ENCODE peak calls at places on chromosome 4, in six cellular contexts. V is mesendoderm; J is astrocyte of the spinal cord; B is GM12878; C is astrocyte of the cerebellum; P is CD8-positive, alpha-beta memory T cell. R is an unnamed sample.

GRCh38 chr4:140078366-140078765 is 75.6 kb downstream of the MAML3 start:
- DNase-seq in V (peak), J (peak), B (no peak), C (no peak), P (no peak), R (no peak)

GRCh38 chr4:39036172-39036571 is 4.0 kb upstream of the TMEM156 start:
- DNase-seq in V (no peak), J (peak), B (no peak), C (peak), P (no peak), R (peak)

GRCh38 chr4:108953941-108954340 is 191.1 kb upstream of the ETNPPL start:
- DNase-seq in V (no peak), J (no peak), B (no peak), C (no peak), P (no peak), R (no peak)

GRCh38 chr4:169219440-169219839 is 51.3 kb downstream of the SH3RF1 start:
- DNase-seq in V (no peak), J (no peak), B (no peak), C (no peak), P (no peak), R (no peak)

GRCh38 chr4:109912706-109913621 is at the start of gene EGF:
- DNase-seq in V (peak), J (peak), B (no peak), C (peak), P (no peak), R (peak)

GRCh38 chr4:109411964-109412363 is 21.7 kb upstream of the SEC24B start:
- DNase-seq in V (no peak), J (no peak), B (no peak), C (no peak), P (no peak), R (no peak)

GRCh38 chr4:72302981-72303704 is 265.9 kb downstream of the ADAMTS3 start:
- DNase-seq in V (peak), J (peak), B (no peak), C (no peak), P (peak), R (no peak)

GRCh38 chr4:21476753-21477152 is 471.8 kb downstream of the KCNIP4 start:
- DNase-seq in V (peak), J (peak), B (no peak), C (no peak), P (no peak), R (no peak)

GRCh38 chr4:3021627-3022026 is 52.7 kb downstream of the HTT-AS start:
- DNase-seq in V (no peak), J (no peak), B (no peak), C (no peak), P (no peak), R (no peak)

GRCh38 chr4:3675251-3676115 is 90.7 kb upstream of the ADRA2C start:
- DNase-seq in V (peak), J (no peak), B (no peak), C (no peak), P (no peak), R (no peak)

GRCh38 chr4:14178421-14178820 is 550.9 kb upstream of the BOD1L1 start:
- DNase-seq in V (peak), J (peak), B (peak), C (no peak), P (no peak), R (no peak)

GRCh38 chr4:161254375-161254774 is 909.4 kb downstream of the FSTL5 start:
- DNase-seq in V (peak), J (no peak), B (no peak), C (no peak), P (no peak), R (no peak)

GRCh38 chr4:151540728-151541437 is 131.9 kb downstream of the FHIP1A start:
- DNase-seq in V (no peak), J (peak), B (no peak), C (peak), P (no peak), R (peak)

GRCh38 chr4:57157611-57158137 is 47.5 kb upstream of the IGFBP7 start:
- DNase-seq in V (no peak), J (no peak), B (no peak), C (no peak), P (no peak), R (no peak)

GRCh38 chr4:86556791-86557415 is 37.2 kb upstream of the PTPN13 start:
- DNase-seq in V (peak), J (peak), B (no peak), C (no peak), P (no peak), R (no peak)

GRCh38 chr4:14910411-14910810 is 91.9 kb upstream of the CPEB2 start:
- DNase-seq in V (no peak), J (no peak), B (no peak), C (no peak), P (no peak), R (no peak)

GRCh38 chr4:6608758-6609414 is 31.6 kb upstream of the MRFAP1 start:
- DNase-seq in V (peak), J (no peak), B (no peak), C (no peak), P (peak), R (no peak)

GRCh38 chr4:160224049-160224448 is 1121.2 kb downstream of the RAPGEF2 start:
- DNase-seq in V (no peak), J (no peak), B (no peak), C (no peak), P (no peak), R (no peak)

GRCh38 chr4:3300198-3300671 is 7.4 kb downstream of the RGS12 start:
- DNase-seq in V (peak), J (no peak), B (no peak), C (no peak), P (no peak), R (no peak)

GRCh38 chr4:110898290-110898689 is 275.4 kb upstream of the PITX2 start:
- DNase-seq in V (no peak), J (no peak), B (no peak), C (no peak), P (no peak), R (no peak)

GRCh38 chr4:159674241-159674640 is 571.4 kb downstream of the RAPGEF2 start:
- DNase-seq in V (no peak), J (no peak), B (no peak), C (no peak), P (no peak), R (no peak)

GRCh38 chr4:86720508-86721068 is 126.5 kb downstream of the PTPN13 start:
- DNase-seq in V (no peak), J (peak), B (no peak), C (peak), P (no peak), R (peak)

GRCh38 chr4:74108457-74109115 is 9.6 kb upstream of the CXCL2 start:
- DNase-seq in V (no peak), J (no peak), B (no peak), C (no peak), P (no peak), R (no peak)

GRCh38 chr4:23889368-23889767 is 479 bp downstream of the PPARGC1A start:
- DNase-seq in V (no peak), J (peak), B (no peak), C (no peak), P (no peak), R (no peak)

GRCh38 chr4:23887989-23888388 is 1.9 kb downstream of the PPARGC1A start:
- DNase-seq in V (no peak), J (no peak), B (no peak), C (no peak), P (no peak), R (no peak)

GRCh38 chr4:23888421-23889319 is 1.2 kb downstream of the PPARGC1A start:
- DNase-seq in V (no peak), J (peak), B (no peak), C (no peak), P (no peak), R (no peak)

GRCh38 chr4:23885943-23886590 is 3.8 kb downstream of the PPARGC1A start:
- DNase-seq in V (no peak), J (no peak), B (no peak), C (no peak), P (no peak), R (no peak)

DNA sequence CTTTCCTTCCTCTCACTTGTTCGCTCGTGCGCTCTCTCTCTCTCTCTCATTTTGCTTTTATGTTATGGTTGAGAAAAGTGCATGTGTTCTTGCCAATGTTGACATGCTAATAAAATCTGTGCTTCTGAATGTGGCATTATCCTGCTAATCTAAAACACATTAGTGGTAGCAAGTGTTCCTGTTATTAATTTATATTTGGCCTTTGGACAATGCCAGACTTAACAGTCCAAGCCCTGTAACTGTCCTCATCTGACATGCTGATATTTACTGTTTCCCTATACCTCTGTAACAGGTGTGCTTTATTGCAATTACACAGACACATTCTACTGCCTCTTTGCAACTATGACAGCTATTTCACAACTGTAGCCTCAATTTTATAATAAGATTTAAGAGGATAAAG is 2.7 kb downstream of the PPARGC1A start:
- DNase-seq in V (no peak), J (no peak), B (no peak), C (no peak), P (no peak), R (no peak)
- H3K4me3 ChIP-seq in V (no peak), J (no peak), B (no peak), C (no peak), P (no peak), R (peak)

GRCh38 chr4:38024203-38024504 is 64.0 kb downstream of the PTTG2 start:
- DNase-seq in V (no peak), J (no peak), B (no peak), C (no peak), P (no peak), R (no peak)
- H3K4me3 ChIP-seq in V (no peak), J (no peak), B (no peak), C (no peak), P (no peak), R (no peak)

GRCh38 chr4:42676066-42676951 is 19.4 kb upstream of the ATP8A1 start:
- DNase-seq in V (no peak), J (no peak), B (no peak), C (no peak), P (no peak), R (no peak)

GRCh38 chr4:42672359-42673083 is 15.6 kb upstream of the ATP8A1 start:
- DNase-seq in V (no peak), J (no peak), B (no peak), C (no peak), P (no peak), R (no peak)

GRCh38 chr4:42673084-42673429 is 16.2 kb upstream of the ATP8A1 start:
- DNase-seq in V (no peak), J (peak), B (no peak), C (no peak), P (no peak), R (no peak)

GRCh38 chr4:42671431-42672194 is 14.7 kb upstream of the ATP8A1 start:
- DNase-seq in V (peak), J (no peak), B (no peak), C (no peak), P (peak), R (no peak)
- H3K4me3 ChIP-seq in V (no peak), J (no peak), B (no peak), C (no peak), P (peak), R (no peak)

GRCh38 chr4:98930311-98930865 is 1.5 kb upstream of the EIF4E start:
- DNase-seq in V (no peak), J (no peak), B (no peak), C (no peak), P (no peak), R (no peak)
- H3K4me3 ChIP-seq in V (no peak), J (peak), B (peak), C (peak), P (peak), R (peak)

DNA sequence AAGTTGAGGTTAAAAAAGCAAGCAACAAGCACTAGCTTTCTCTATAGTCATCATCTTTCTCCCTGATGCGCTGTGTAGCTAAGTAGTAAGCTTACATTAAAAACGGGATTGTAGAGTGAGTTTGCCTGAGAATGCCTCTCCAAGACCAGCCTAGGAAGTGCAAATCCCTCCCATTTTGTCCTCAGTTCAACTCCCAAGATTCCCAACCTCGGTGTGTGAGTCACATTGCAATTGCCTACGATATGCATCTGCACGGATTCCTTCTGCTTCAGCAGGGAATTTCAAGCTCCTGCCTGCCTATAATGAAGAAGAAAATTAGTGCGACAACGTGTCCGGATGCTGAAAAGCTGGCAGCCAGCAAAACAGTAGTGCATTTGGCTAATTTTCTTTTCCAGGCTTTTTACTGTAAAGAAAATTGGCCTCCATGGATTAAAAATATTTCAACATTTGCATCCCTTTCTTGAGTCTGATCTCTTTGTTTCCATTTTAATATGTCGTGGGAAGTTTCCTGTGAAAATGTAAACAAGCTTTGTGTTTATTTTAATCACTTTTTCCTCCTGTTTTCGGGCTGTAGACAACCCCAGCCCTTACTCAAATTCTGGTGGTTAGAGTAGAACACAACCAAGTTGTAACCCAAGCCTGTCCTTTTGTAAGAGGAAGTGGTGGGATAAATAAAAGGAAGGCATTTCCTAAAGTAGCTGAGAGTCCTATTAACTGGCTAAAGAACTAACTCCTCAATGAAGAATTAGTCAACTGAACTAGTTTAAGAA is 58.4 kb upstream of the TET2 start:
- DNase-seq in V (peak), J (peak), B (no peak), C (peak), P (no peak), R (peak)
- H3K4me3 ChIP-seq in V (no peak), J (peak), B (no peak), C (peak), P (no peak), R (peak)

GRCh38 chr4:182240161-182241130 is 2.8 kb upstream of the TENM3 start:
- DNase-seq in V (peak), J (peak), B (no peak), C (peak), P (no peak), R (no peak)
- H3K4me3 ChIP-seq in V (no peak), J (no peak), B (no peak), C (no peak), P (no peak), R (no peak)

GRCh38 chr4:44522761-44523445 is 74.3 kb upstream of the KCTD8 start:
- DNase-seq in V (peak), J (no peak), B (no peak), C (no peak), P (no peak), R (peak)
- H3K4me3 ChIP-seq in V (no peak), J (no peak), B (no peak), C (no peak), P (no peak), R (no peak)

GRCh38 chr4:122758033-122758432 is 25.5 kb downstream of the BBS12 start:
- DNase-seq in V (peak), J (peak), B (no peak), C (no peak), P (peak), R (peak)
- H3K4me3 ChIP-seq in V (no peak), J (no peak), B (no peak), C (no peak), P (no peak), R (no peak)

R was measured in retinal pigment epithelial cell.